ENCODE peak calls at places on chromosomes 16 and 17, in nine cellular contexts. R is colonic mucosa, W is PC-3, X is HAP-1, L is ovary, G is heart left ventricle, S is prostate gland, Y is A673, V is mammary epithelial cell. P is an unnamed sample.

GRCh38 chr16:57938936-57939871 is 31.7 kb downstream of the CNGB1 start:
- DNase-seq in L (no peak), X (no peak), V (peak; percentile 53), R (peak; percentile 72), S (peak; percentile 93), G (peak; percentile 85), W (peak; percentile 47), Y (peak; percentile 30), P (no peak)

GRCh38 chr16:19883296-19883951 is 1.2 kb downstream of the GPRC5B start:
- DNase-seq in S (no peak), L (peak; percentile 59), X (peak; percentile 66), R (peak; percentile 24), Y (peak; percentile 69), G (peak; percentile 77), W (no peak), V (no peak), P (peak; percentile 69)

GRCh38 chr16:69916445-69916844 is 34.7 kb upstream of the CLEC18A start:
- DNase-seq in R (no peak), S (no peak), Y (no peak), G (no peak), V (no peak), X (no peak), L (no peak), W (no peak), P (no peak)

GRCh38 chr17:3935825-3936355 is 19.6 kb upstream of the P2RX1 start:
- DNase-seq in G (no peak), R (no peak), L (no peak), S (no peak), Y (no peak), W (peak; percentile 33), V (peak; percentile 35), X (no peak), P (no peak)

GRCh38 chr16:85986931-85987749 is 88.2 kb downstream of the IRF8 start:
- DNase-seq in S (no peak), X (no peak), W (no peak), L (no peak), V (no peak), Y (peak; percentile 23), G (no peak), R (peak; percentile 49), P (peak; percentile 59)

GRCh38 chr17:28112199-28112995 is 69.9 kb downstream of the NLK start:
- DNase-seq in R (no peak), S (no peak), L (no peak), G (no peak), V (no peak), W (peak; percentile 16), Y (peak; percentile 51), X (no peak), P (no peak)

GRCh38 chr16:3541527-3542152 is 35.6 kb downstream of the NLRC3 start:
- DNase-seq in R (no peak), W (no peak), V (no peak), G (no peak), S (no peak), Y (no peak), X (no peak), L (no peak), P (no peak)

GRCh38 chr17:39926135-39926587 is 1.2 kb downstream of the ORMDL3 start:
- DNase-seq in R (no peak), S (no peak), W (no peak), L (no peak), X (no peak), Y (no peak), G (no peak), V (no peak), P (no peak)

GRCh38 chr16:87945351-87946042 is 5.7 kb upstream of the BANP start:
- DNase-seq in X (no peak), L (peak; percentile 84), V (peak; percentile 80), S (peak; percentile 83), Y (peak; percentile 51), R (peak; percentile 75), W (peak; percentile 93), G (peak; percentile 88), P (peak; percentile 42)

GRCh38 chr17:10612957-10613744 is 44.0 kb downstream of the MYH3 start:
- DNase-seq in G (no peak), W (no peak), X (no peak), L (no peak), S (no peak), V (no peak), Y (no peak), R (no peak), P (peak; percentile 35)

GRCh38 chr16:2086812-2087425 is 39.1 kb downstream of the TSC2 start:
- DNase-seq in G (no peak), L (no peak), R (no peak), Y (no peak), W (no peak), X (no peak), S (no peak), V (no peak), P (no peak)

GRCh38 chr17:7248811-7249210 is 2.7 kb downstream of the CTDNEP1 start:
- DNase-seq in L (no peak), S (no peak), Y (no peak), W (no peak), X (no peak), R (no peak), V (no peak), G (no peak), P (no peak)

GRCh38 chr17:7250655-7251329 is 742 bp downstream of the CTDNEP1 start:
- DNase-seq in V (no peak), W (no peak), S (no peak), Y (no peak), X (no peak), G (no peak), R (peak; percentile 44), L (peak; percentile 25), P (no peak)

GRCh38 chr17:7251330-7252175 is at the start of gene CTDNEP1:
- DNase-seq in X (peak; percentile 99), L (peak; percentile 98), V (peak; percentile 99), Y (peak; percentile 100), G (peak; percentile 99), R (peak; percentile 100), W (peak; percentile 98), S (peak; percentile 99), P (peak; percentile 100)

GRCh38 chr17:7249830-7250229 is 1.7 kb downstream of the CTDNEP1 start:
- DNase-seq in L (no peak), X (no peak), W (no peak), V (no peak), R (no peak), Y (no peak), G (no peak), S (no peak), P (no peak)

GRCh38 chr17:7249219-7249618 is 2.3 kb downstream of the CTDNEP1 start:
- DNase-seq in G (no peak), X (no peak), R (no peak), L (no peak), W (no peak), S (no peak), Y (no peak), V (no peak), P (no peak)
- H3K4me3 ChIP-seq in G (no peak overlapping the region), X (no peak overlapping the region), R (no peak overlapping the region), L (no peak overlapping the region), W (peak overlapping the region; percentile 92), S (no peak overlapping the region), Y (no peak overlapping the region), V (no peak overlapping the region), P (no peak overlapping the region)

DNA sequence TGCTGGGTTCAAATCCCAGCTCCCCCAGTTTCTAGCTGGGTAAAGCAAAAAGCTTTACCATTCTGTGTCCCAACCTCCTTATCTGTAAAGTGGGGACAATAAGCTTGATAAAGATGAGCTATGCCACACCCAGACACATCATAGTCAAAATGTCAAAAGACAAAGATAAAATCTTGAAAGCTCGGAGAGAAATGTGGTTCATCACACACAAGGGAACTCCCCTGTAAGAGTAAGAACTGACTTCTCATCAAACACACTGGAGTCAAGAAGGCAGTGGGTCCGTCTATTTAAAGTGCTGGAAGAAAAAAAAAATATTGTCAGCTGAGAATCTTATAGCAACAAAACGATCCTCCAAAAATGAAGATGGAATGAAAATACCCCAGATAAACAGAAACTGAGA is 25.3 kb downstream of the CACNG5 start:
- DNase-seq in L (no peak), R (no peak), S (no peak), W (no peak), V (no peak), G (no peak), Y (no peak), X (no peak), P (no peak)
- H3K4me1 ChIP-seq in L (no peaks in the 10 kb centered on the region), R (no peaks in the 10 kb centered on the region), S (no peaks in the 10 kb centered on the region), W (no peaks in the 10 kb centered on the region), V (no peaks in the 10 kb centered on the region), G (no peaks in the 10 kb centered on the region), Y (no peaks in the 10 kb centered on the region), X (no peaks in the 10 kb centered on the region), P (peaks cover 8% of the 10 kb centered on the region)

GRCh38 chr17:65931246-65932149 is 260.4 kb downstream of the CEP112 start:
- DNase-seq in L (no peak), S (no peak), Y (no peak), V (no peak), W (no peak), X (no peak), G (peak; percentile 54), R (no peak), P (no peak)

GRCh38 chr17:65926599-65926998 is 265.3 kb downstream of the CEP112 start:
- DNase-seq in R (no peak), G (no peak), Y (no peak), W (no peak), L (no peak), V (no peak), S (no peak), X (no peak), P (no peak)

GRCh38 chr17:65930140-65930715 is 261.7 kb downstream of the CEP112 start:
- DNase-seq in G (no peak), L (no peak), R (no peak), V (no peak), S (no peak), W (no peak), Y (no peak), X (no peak), P (no peak)

GRCh38 chr17:65920996-65921395 is 270.9 kb downstream of the CEP112 start:
- DNase-seq in V (no peak), W (no peak), G (no peak), R (no peak), S (no peak), X (no peak), L (no peak), Y (no peak), P (no peak)

DNA sequence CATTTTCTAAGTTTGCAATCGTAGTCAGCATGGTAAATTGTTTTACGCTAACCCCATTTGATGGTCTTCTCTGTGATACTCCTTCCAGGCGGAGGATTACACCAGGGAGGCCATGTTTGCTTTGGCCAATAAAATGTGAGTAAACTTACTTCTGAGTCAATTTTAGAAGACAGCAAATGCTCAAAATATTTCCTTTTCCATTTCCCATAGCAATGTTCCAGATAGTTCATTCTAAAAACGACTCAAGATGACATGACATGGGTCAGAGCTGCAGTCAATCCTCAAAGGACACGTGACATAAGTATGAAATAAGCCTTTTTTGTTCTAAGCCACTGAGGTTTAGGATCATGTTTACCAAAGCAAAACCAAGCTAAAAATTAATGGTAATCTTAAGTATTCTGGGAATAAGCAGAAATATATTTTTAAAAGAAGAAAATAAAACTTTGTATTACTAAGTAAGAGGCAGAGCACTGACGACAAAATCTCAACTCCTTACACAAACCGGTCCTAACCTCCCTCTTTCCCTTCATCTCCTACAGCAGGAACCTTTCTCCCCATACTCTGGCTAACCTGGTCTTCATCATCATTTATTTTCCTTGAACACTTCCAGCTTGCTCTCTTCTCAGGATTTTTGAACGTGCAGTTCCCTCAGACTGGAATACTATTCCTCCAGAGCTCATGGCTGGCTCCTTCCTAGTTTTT is 266.2 kb downstream of the CEP112 start:
- DNase-seq in X (no peak), W (peak; percentile 89), Y (no peak), G (no peak), S (no peak), V (no peak), R (no peak), L (no peak), P (no peak)
- H3K4me3 ChIP-seq in X (no peak overlapping the region), W (no peak overlapping the region), Y (no peak overlapping the region), G (no peak overlapping the region), S (no peak overlapping the region), V (no peak overlapping the region), R (no peak overlapping the region), L (no peak overlapping the region), P (no peak overlapping the region)

GRCh38 chr17:17824780-17825614 is 11.8 kb downstream of the SREBF1 start:
- DNase-seq in L (peak; percentile 89), W (no peak), Y (no peak), X (peak; percentile 26), G (no peak), R (no peak), S (no peak), V (no peak), P (no peak)
- H3K4me1 ChIP-seq in L (peaks cover 48% of the 10 kb centered on the region), W (peaks cover 65% of the 10 kb centered on the region), Y (peaks cover 61% of the 10 kb centered on the region), X (peaks cover 23% of the 10 kb centered on the region), G (peaks cover 40% of the 10 kb centered on the region), R (peaks cover 38% of the 10 kb centered on the region), S (peaks cover 48% of the 10 kb centered on the region), V (peaks cover 73% of the 10 kb centered on the region), P (peaks cover 32% of the 10 kb centered on the region)